ENCODE peak calls at places on chromosomes 13 and 19, in four cellular contexts. R, H, X and A are unnamed samples.

GRCh38 chr13:48411281-48412099 is 1.4 kb downstream of the LPAR6 start:
- DNase-seq in R (no peak), H (no peak), X (no peak), A (no peak)

GRCh38 chr19:1856698-1857603 is 6.4 kb downstream of the KLF16 start:
- DNase-seq in R (peak; percentile 77), H (no peak), X (peak; percentile 54), A (peak; percentile 87)

GRCh38 chr19:29366757-29367156 is 153.8 kb upstream of the UQCRFS1 start:
- DNase-seq in R (no peak), H (no peak), X (no peak), A (no peak)

GRCh38 chr19:19654441-19654840 is 9.0 kb downstream of the ATP13A1 start:
- DNase-seq in R (no peak), H (no peak), X (no peak), A (no peak)

GRCh38 chr13:35712907-35713685 is 236.6 kb upstream of the MAB21L1 start:
- DNase-seq in R (no peak), H (no peak), X (peak; percentile 47), A (no peak)

GRCh38 chr13:74129500-74130144 is 4.6 kb downstream of the KLF12 start:
- DNase-seq in R (no peak), H (no peak), X (no peak), A (peak; percentile 5)

GRCh38 chr13:50149932-50150331 is 134.7 kb downstream of the KCNRG start:
- DNase-seq in R (no peak), H (no peak), X (no peak), A (no peak)

GRCh38 chr19:41305923-41306322 is 4.0 kb upstream of the CCDC97 start:
- DNase-seq in R (no peak), H (no peak), X (no peak), A (no peak)

GRCh38 chr13:52599853-52600603 is 42.2 kb upstream of the HNRNPA1L2 start:
- DNase-seq in R (no peak), H (no peak), X (peak; percentile 85), A (no peak)

GRCh38 chr13:80338781-80339577 is 1.9 kb downstream of the SPRY2 start:
- DNase-seq in R (peak; percentile 23), H (no peak), X (peak; percentile 77), A (peak; percentile 36)

GRCh38 chr19:21101511-21102242 is 19.7 kb downstream of the ZNF714 start:
- DNase-seq in R (no peak), H (no peak), X (no peak), A (no peak)

GRCh38 chr19:5149508-5149907 is 180.6 kb downstream of the KDM4B start:
- DNase-seq in R (no peak), H (no peak), X (no peak), A (no peak)

GRCh38 chr13:111911754-111912452 is 155.0 kb upstream of the SOX1 start:
- DNase-seq in R (no peak), H (no peak), X (no peak), A (no peak)

GRCh38 chr13:110471833-110472162 is 89.7 kb downstream of the RAB20 start:
- DNase-seq in R (no peak), H (no peak), X (no peak), A (peak; percentile 62)

GRCh38 chr19:44643605-44644390 is at the start of gene PVR:
- DNase-seq in R (peak; percentile 50), H (no peak), X (peak; percentile 95), A (peak; percentile 73)

GRCh38 chr13:93256998-93257397 is 30.4 kb downstream of the GPC6 start:
- DNase-seq in R (no peak), H (no peak), X (no peak), A (no peak)

GRCh38 chr19:41462497-41462896 is 19.5 kb downstream of the ERICH4 start:
- DNase-seq in R (no peak), H (no peak), X (no peak), A (no peak)

GRCh38 chr19:32311371-32311770 is 34.0 kb upstream of the ZNF507 start:
- DNase-seq in R (no peak), H (no peak), X (no peak), A (no peak)

GRCh38 chr19:28420731-28421550 is 792.0 kb downstream of the UQCRFS1 start:
- DNase-seq in R (no peak), H (no peak), X (no peak), A (no peak)

GRCh38 chr13:20146381-20146780 is 14.5 kb downstream of the GJA3 start:
- DNase-seq in R (no peak), H (no peak), X (no peak), A (no peak)
- TF ChIP-seq ELF1 in R (no peak), H (no peak), X (no peak), A (no peak)

DNA sequence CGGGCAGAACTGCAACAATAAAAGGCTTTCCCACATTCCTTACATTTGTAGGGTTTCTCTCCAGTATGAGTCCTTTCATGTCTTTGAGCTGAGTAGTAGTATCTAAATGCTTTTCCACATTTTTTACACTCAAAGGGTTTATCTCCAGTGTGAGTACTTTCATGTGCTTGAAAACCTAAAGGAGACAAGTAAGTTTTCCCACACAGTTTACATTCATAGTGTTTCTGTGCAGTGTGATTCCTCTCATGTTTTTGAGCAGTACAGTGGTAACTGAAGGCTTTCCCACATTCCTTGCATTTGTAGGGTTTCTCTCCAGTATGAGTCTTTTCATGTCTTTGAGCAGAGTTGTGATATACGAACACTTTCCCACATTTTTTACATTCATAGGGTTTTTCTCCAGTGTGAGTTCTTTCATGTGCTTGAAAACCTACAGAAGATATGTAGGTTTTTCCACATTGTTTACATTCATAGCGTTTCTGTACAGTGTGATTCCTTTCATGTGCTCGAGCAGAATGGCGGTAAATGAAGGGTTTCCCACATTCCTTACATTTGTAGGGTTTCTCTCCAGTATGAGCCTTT is 47.0 kb downstream of the ZNF44 start:
- DNase-seq in R (no peak), H (no peak), X (no peak), A (no peak)
- TF ChIP-seq ELF1 in R (no peak), H (no peak), X (no peak), A (no peak)

GRCh38 chr13:100836696-100837095 is 162.1 kb upstream of the TMTC4 start:
- DNase-seq in R (no peak), H (no peak), X (no peak), A (no peak)

GRCh38 chr13:100833427-100833826 is 158.8 kb upstream of the TMTC4 start:
- DNase-seq in R (no peak), H (no peak), X (no peak), A (no peak)

GRCh38 chr13:100837611-100838010 is 163.0 kb upstream of the TMTC4 start:
- DNase-seq in R (no peak), H (no peak), X (no peak), A (no peak)

DNA sequence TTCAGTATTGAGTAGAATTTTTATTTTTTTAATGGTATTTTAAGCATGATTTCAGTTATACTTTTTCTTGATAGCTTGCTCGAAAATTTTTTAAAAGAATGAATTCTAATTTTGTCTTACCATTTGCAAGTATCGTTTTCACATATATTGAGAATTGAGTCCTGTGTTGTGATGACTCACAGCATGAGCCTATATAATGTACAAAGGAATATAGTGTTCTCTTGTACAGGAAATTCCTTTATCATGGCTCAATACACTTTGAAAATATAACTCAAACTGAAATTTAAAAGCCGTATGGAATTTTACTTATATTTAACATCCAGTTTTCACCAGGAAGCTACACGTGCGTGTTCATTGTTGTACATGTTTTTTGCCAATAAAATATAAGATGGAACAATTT is 161.1 kb upstream of the TMTC4 start:
- DNase-seq in R (no peak), H (no peak), X (no peak), A (no peak)
- TF ChIP-seq ELF1 in R (no peak), H (no peak), X (no peak), A (no peak)

GRCh38 chr13:39818953-39819352 is 163.5 kb downstream of the COG6 start:
- DNase-seq in R (no peak), H (no peak), X (no peak), A (no peak)
- TF ChIP-seq ELF1 in R (no peak), H (no peak), X (no peak), A (no peak)

DNA sequence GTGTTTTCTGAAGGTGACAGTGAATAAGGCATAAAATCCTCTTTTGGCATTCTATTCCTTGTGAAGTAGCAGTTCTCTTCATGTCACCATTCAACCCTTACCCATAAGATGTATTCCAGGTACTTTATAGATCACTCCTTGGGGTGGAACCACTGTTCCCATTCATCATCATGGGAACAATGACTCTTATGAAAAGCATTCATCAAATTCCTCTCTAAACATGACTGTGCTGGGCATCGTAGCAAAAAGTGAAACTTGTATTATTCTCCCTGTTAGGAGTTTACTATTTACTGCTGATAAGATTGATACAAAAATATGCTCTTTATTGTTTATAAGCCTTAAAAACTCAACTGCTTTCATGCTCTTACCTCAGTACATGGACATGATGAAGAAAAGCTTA is 793.4 kb downstream of the LIG4 start:
- DNase-seq in R (no peak), H (no peak), X (no peak), A (no peak)
- TF ChIP-seq ELF1 in R (no peak), H (no peak), X (no peak), A (no peak)

GRCh38 chr13:47216176-47216822 is 319.4 kb upstream of the HTR2A start:
- DNase-seq in R (no peak), H (no peak), X (no peak), A (no peak)

GRCh38 chr13:47213057-47213456 is 316.2 kb upstream of the HTR2A start:
- DNase-seq in R (no peak), H (no peak), X (no peak), A (no peak)

GRCh38 chr13:47211106-47211505 is 314.3 kb upstream of the HTR2A start:
- DNase-seq in R (no peak), H (no peak), X (no peak), A (no peak)

GRCh38 chr13:47218611-47219010 is 321.8 kb upstream of the HTR2A start:
- DNase-seq in R (no peak), H (no peak), X (no peak), A (no peak)

DNA sequence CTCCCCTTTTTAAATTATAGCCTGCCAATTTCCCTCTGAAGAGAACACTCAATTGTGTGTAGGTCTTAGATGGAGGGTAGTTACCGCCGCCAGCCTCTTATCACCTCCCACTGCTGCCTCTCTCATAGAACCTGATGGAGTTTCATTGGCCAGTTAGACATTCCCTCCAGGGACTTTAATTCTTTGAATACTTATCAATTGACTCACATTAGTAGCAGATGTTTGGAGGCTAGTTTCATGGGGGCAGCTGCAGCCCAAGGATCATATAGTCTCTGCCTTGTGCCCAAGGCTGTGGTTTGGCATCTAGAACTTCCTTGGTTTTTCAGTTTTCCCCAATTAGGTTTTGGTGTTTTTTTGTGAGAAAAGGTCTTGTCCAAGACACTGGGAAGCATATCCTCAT is 318.9 kb upstream of the HTR2A start:
- DNase-seq in R (no peak), H (no peak), X (no peak), A (no peak)
- TF ChIP-seq ELF1 in R (no peak), H (no peak), X (no peak), A (no peak)

DNA sequence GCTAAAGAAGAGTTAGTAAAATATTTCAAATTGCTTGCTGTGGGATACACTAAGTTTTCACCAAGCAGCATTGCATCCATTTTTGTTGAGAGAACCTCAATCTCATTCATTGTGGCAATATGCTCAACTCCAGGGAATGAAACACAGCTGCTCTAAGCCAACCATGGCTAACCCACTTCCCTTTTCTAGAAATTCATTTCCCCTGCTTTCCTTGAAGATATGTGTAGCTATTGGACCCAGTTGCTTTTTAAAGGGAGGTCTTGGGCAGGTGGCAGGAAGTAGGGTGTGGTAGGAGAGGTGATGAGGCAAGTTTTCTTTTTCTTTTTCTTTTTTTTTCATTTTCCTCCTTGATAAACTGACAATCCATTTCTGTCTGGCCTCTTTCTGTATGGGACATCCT is 452.2 kb downstream of the FGF14 start:
- DNase-seq in R (no peak), H (no peak), X (no peak), A (no peak)
- TF ChIP-seq ELF1 in R (no peak), H (no peak), X (no peak), A (no peak)